ENCODE peak calls at places on chromosomes 6 and 20, in seven cellular contexts. One of them, this sample, is unnamed.

GRCh38 chr6:116847234-116847633 is 18.4 kb upstream of the GPRC6A start:
- DNase-seq in neuronal stem cell: no peak
- DNase-seq in IMR-90: peak; percentile 41
- DNase-seq in trophoblast cell: peak; percentile 44
- DNase-seq in mesenchymal stem cell: peak; percentile 44
- DNase-seq in H1: no peak
- DNase-seq in mesendoderm: peak; percentile 35
- DNase-seq in this sample: no peak

GRCh38 chr6:42758756-42759430 is 13.0 kb upstream of the TBCC start:
- DNase-seq in mesenchymal stem cell: no peak
- DNase-seq in mesendoderm: no peak
- DNase-seq in IMR-90: no peak
- DNase-seq in H1: no peak
- DNase-seq in neuronal stem cell: no peak
- DNase-seq in trophoblast cell: no peak
- DNase-seq in this sample: no peak

GRCh38 chr20:62837790-62838458 is 21.1 kb downstream of the COL9A3 start:
- DNase-seq in mesendoderm: no peak
- DNase-seq in mesenchymal stem cell: no peak
- DNase-seq in H1: no peak
- DNase-seq in neuronal stem cell: no peak
- DNase-seq in trophoblast cell: no peak
- DNase-seq in IMR-90: no peak
- DNase-seq in this sample: no peak

GRCh38 chr20:57983082-57983481 is 245.4 kb downstream of the ANKRD60 start:
- DNase-seq in mesenchymal stem cell: no peak
- DNase-seq in H1: no peak
- DNase-seq in trophoblast cell: no peak
- DNase-seq in neuronal stem cell: no peak
- DNase-seq in mesendoderm: no peak
- DNase-seq in IMR-90: no peak
- DNase-seq in this sample: no peak

GRCh38 chr6:140979642-140980091 is 1153.1 kb upstream of the GJE1 start:
- DNase-seq in neuronal stem cell: no peak
- DNase-seq in mesenchymal stem cell: peak; percentile 87
- DNase-seq in IMR-90: peak; percentile 89
- DNase-seq in H1: no peak
- DNase-seq in mesendoderm: peak; percentile 3
- DNase-seq in trophoblast cell: peak; percentile 46
- DNase-seq in this sample: no peak

GRCh38 chr20:44733341-44734069 is 12.2 kb upstream of the KCNK15 start:
- DNase-seq in H1: no peak
- DNase-seq in neuronal stem cell: peak; percentile 47
- DNase-seq in IMR-90: peak; percentile 65
- DNase-seq in mesenchymal stem cell: peak; percentile 70
- DNase-seq in trophoblast cell: peak; percentile 76
- DNase-seq in mesendoderm: peak; percentile 83
- DNase-seq in this sample: peak; percentile 77

GRCh38 chr6:52726741-52727535 is 36.3 kb downstream of the GSTA2 start:
- DNase-seq in trophoblast cell: no peak
- DNase-seq in neuronal stem cell: no peak
- DNase-seq in mesenchymal stem cell: no peak
- DNase-seq in H1: no peak
- DNase-seq in mesendoderm: no peak
- DNase-seq in IMR-90: no peak
- DNase-seq in this sample: no peak

GRCh38 chr20:14142171-14142570 is 146.9 kb downstream of the MACROD2 start:
- DNase-seq in IMR-90: peak; percentile 19
- DNase-seq in H1: peak; percentile 46
- DNase-seq in mesendoderm: peak; percentile 97
- DNase-seq in mesenchymal stem cell: peak; percentile 42
- DNase-seq in neuronal stem cell: peak; percentile 72
- DNase-seq in trophoblast cell: peak; percentile 82
- DNase-seq in this sample: peak; percentile 84

GRCh38 chr20:137668-138131 is 4.7 kb upstream of the DEFB126 start:
- DNase-seq in IMR-90: no peak
- DNase-seq in trophoblast cell: no peak
- DNase-seq in mesenchymal stem cell: peak; percentile 1
- DNase-seq in neuronal stem cell: no peak
- DNase-seq in mesendoderm: peak; percentile 2
- DNase-seq in H1: no peak
- DNase-seq in this sample: no peak

GRCh38 chr20:58576590-58576944 is 61.4 kb upstream of the APCDD1L start:
- DNase-seq in trophoblast cell: no peak
- DNase-seq in neuronal stem cell: no peak
- DNase-seq in mesendoderm: no peak
- DNase-seq in H1: no peak
- DNase-seq in mesenchymal stem cell: no peak
- DNase-seq in IMR-90: no peak
- DNase-seq in this sample: no peak

GRCh38 chr20:59018817-59019216 is 412 bp upstream of the TUBB1 start:
- DNase-seq in mesendoderm: no peak
- DNase-seq in H1: no peak
- DNase-seq in mesenchymal stem cell: no peak
- DNase-seq in IMR-90: no peak
- DNase-seq in trophoblast cell: no peak
- DNase-seq in neuronal stem cell: no peak
- DNase-seq in this sample: no peak

GRCh38 chr6:101853226-101853625 is 459.7 kb downstream of the GRIK2 start:
- DNase-seq in mesendoderm: no peak
- DNase-seq in mesenchymal stem cell: no peak
- DNase-seq in trophoblast cell: no peak
- DNase-seq in neuronal stem cell: no peak
- DNase-seq in H1: no peak
- DNase-seq in IMR-90: peak; percentile 9
- DNase-seq in this sample: no peak

GRCh38 chr6:158283304-158284005 is 28.8 kb upstream of the TULP4 start:
- DNase-seq in trophoblast cell: no peak
- DNase-seq in mesendoderm: peak; percentile 66
- DNase-seq in mesenchymal stem cell: peak; percentile 12
- DNase-seq in IMR-90: peak; percentile 67
- DNase-seq in H1: peak; percentile 23
- DNase-seq in neuronal stem cell: peak; percentile 21
- DNase-seq in this sample: peak; percentile 60

GRCh38 chr6:11218077-11218392 is 14.4 kb downstream of the NEDD9 start:
- DNase-seq in trophoblast cell: no peak
- DNase-seq in mesendoderm: no peak
- DNase-seq in neuronal stem cell: no peak
- DNase-seq in H1: no peak
- DNase-seq in mesenchymal stem cell: no peak
- DNase-seq in IMR-90: no peak
- DNase-seq in this sample: no peak

GRCh38 chr6:106094964-106095335 is 8.8 kb downstream of the PRDM1 start:
- DNase-seq in trophoblast cell: no peak
- DNase-seq in neuronal stem cell: no peak
- DNase-seq in H1: no peak
- DNase-seq in mesenchymal stem cell: no peak
- DNase-seq in mesendoderm: no peak
- DNase-seq in IMR-90: no peak
- DNase-seq in this sample: no peak

GRCh38 chr6:106089981-106090380 is 3.8 kb downstream of the PRDM1 start:
- DNase-seq in trophoblast cell: no peak
- DNase-seq in H1: no peak
- DNase-seq in mesendoderm: no peak
- DNase-seq in IMR-90: peak; percentile 57
- DNase-seq in neuronal stem cell: no peak
- DNase-seq in mesenchymal stem cell: peak; percentile 32
- DNase-seq in this sample: no peak

GRCh38 chr6:106094261-106094963 is 8.3 kb downstream of the PRDM1 start:
- DNase-seq in neuronal stem cell: no peak
- DNase-seq in mesendoderm: no peak
- DNase-seq in H1: no peak
- DNase-seq in trophoblast cell: no peak
- DNase-seq in IMR-90: no peak
- DNase-seq in mesenchymal stem cell: no peak
- DNase-seq in this sample: no peak

GRCh38 chr6:106087548-106088325 is 1.6 kb downstream of the PRDM1 start:
- DNase-seq in IMR-90: peak; percentile 87
- DNase-seq in neuronal stem cell: no peak
- DNase-seq in H1: no peak
- DNase-seq in trophoblast cell: peak; percentile 7
- DNase-seq in mesenchymal stem cell: peak; percentile 86
- DNase-seq in mesendoderm: peak; percentile 52
- DNase-seq in this sample: no peak

DNA sequence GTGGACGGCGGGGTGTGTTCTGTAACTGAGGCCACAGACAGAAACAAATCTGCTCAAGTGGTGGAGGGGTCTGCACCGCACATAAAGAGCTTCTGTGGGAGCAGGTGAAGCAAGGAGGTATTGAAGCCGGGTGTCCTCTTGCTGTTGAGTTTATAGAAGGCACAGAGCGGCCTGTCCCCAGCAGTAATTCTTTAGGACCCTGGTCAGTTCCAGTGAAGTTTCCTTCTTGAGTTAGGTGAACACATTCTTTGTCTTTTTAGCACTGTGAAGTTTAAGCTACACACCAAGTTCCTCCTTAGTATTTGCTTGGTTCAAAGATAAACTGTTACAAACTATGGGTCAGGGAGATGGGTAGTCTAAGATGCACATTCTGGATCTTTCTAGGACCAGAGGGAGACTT is 6.1 kb downstream of the PRDM1 start:
- DNase-seq in trophoblast cell: no peak
- DNase-seq in IMR-90: no peak
- DNase-seq in mesendoderm: no peak
- DNase-seq in mesenchymal stem cell: no peak
- DNase-seq in neuronal stem cell: no peak
- DNase-seq in H1: no peak
- DNase-seq in this sample: no peak
- H2AK5ac ChIP-seq in trophoblast cell: no peak overlapping the region
- H2AK5ac ChIP-seq in IMR-90: no peak overlapping the region
- H2AK5ac ChIP-seq in mesendoderm: no peak overlapping the region
- H2AK5ac ChIP-seq in mesenchymal stem cell: no peak overlapping the region
- H2AK5ac ChIP-seq in neuronal stem cell: no peak overlapping the region
- H2AK5ac ChIP-seq in H1: no peak overlapping the region
- H2AK5ac ChIP-seq in this sample: no peak overlapping the region

DNA sequence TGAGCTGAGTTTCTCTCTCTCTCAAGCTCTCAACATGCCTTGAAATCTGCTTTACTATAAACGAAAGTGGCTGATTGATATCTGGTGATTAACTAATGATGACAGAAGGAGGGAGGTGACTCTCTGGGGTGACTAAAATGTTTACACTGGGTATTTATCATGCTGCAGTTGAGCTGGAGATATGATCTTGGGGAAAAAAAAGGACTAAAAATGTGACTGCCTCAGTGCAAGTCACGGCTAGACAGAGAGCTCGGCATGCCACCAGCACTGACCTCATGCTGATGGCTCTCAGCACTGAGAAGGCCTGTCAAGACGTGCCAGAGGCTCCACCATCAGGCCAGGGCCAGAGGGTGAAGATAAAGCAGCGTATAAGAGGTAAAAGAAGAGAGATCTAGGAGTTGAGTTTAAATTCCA is 103.1 kb upstream of the SPACA1 start:
- DNase-seq in mesenchymal stem cell: peak; percentile 60
- DNase-seq in trophoblast cell: peak; percentile 76
- DNase-seq in H1: no peak
- DNase-seq in mesendoderm: peak; percentile 90
- DNase-seq in neuronal stem cell: no peak
- DNase-seq in IMR-90: peak; percentile 36
- DNase-seq in this sample: peak; percentile 49
- H3K4me2 ChIP-seq in mesenchymal stem cell: no peak overlapping the region
- H3K4me2 ChIP-seq in trophoblast cell: no peak overlapping the region
- H3K4me2 ChIP-seq in H1: no peak overlapping the region
- H3K4me2 ChIP-seq in mesendoderm: no peak overlapping the region
- H3K4me2 ChIP-seq in neuronal stem cell: no peak overlapping the region
- H3K4me2 ChIP-seq in IMR-90: peak overlapping the region; percentile 10
- H3K4me2 ChIP-seq in this sample: no peak overlapping the region

DNA sequence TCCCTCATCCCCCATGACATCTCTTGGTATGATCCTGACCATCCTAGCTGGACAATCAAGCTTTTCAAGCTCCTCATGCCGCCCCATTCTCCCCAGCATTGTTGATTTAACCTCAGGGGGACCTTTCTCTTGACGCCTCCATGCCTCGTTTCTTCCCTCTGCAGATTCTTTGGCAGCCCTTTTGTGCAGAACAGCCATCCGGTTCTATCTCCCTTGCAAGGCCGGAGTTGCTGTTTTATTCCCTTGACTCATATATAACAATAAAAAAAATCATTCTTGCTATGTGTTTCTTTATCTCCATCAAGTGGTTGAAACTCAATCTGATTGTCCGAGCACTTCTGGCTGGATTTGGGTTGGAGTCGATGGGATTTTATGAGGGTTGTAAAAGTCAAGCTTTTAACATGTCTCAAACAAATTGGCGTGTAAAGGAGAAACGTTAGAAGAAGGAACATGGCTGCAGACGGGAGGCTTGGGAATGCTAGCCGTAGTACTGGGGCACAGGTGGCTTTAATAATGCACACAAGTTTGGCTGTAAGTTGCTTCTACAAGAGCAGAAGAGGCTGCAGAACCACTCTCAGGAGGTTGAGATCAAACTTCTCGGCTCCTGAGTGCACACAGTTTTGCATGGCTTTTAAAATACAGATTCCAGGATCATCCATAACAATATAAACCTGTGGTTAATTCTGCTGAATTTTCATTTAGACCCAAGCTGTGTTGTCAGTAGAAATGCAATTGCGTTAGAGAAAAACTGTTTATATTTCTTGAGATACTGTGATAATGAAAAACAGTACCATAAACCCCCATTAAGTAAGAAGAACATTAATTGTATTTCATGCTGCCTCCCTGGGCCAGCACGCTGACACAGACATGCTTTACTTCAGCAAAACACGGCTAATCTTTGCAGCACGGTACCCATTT is 4.1 kb upstream of the SULF2 start:
- DNase-seq in IMR-90: no peak
- DNase-seq in mesendoderm: no peak
- DNase-seq in trophoblast cell: no peak
- DNase-seq in mesenchymal stem cell: peak; percentile 69
- DNase-seq in H1: no peak
- DNase-seq in neuronal stem cell: no peak
- DNase-seq in this sample: no peak
- H2AK5ac ChIP-seq in IMR-90: no peak overlapping the region
- H2AK5ac ChIP-seq in mesendoderm: no peak overlapping the region
- H2AK5ac ChIP-seq in trophoblast cell: no peak overlapping the region
- H2AK5ac ChIP-seq in mesenchymal stem cell: no peak overlapping the region
- H2AK5ac ChIP-seq in H1: no peak overlapping the region
- H2AK5ac ChIP-seq in neuronal stem cell: no peak overlapping the region
- H2AK5ac ChIP-seq in this sample: no peak overlapping the region

DNA sequence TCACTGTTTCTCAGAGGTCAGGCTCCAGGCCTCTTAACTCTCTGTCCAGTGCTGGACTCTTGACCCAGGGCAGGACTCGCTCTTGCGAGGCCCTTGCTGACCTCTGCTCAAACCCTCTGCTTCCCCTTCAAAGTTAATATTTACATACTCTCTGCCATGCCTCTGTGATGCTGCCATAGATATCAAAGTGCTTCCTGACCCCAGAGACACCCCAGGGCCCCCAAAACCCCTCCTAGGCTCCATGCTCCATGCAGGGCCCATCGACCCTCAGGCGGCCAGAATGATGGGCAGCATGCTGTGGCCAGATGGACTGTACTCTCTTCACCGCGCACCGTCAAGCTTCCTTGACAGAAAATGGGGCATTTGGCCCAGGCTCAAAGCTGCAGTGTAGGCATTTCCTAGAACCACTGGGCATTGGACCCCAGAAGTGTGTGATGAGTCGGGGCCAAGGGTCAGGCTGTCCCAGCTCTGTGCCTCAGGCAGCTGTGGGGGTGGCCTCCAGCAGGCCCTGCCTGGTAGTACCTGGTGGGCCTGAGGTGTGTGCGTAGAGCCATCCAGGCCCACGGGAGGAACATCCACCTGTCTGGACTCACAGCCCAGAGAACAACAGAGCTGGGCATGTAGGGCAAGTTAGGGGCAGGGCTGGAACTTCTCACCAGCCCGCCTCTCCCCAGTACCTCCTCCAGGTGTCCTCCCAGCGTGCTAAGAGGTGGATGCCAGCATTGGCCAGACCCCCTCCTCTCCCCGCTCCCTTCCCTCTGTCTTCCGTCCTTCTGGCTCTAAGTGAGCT is 142.8 kb downstream of the VEGFA start:
- DNase-seq in neuronal stem cell: no peak
- DNase-seq in IMR-90: no peak
- DNase-seq in trophoblast cell: no peak
- DNase-seq in H1: no peak
- DNase-seq in mesendoderm: peak; percentile 57
- DNase-seq in mesenchymal stem cell: no peak
- DNase-seq in this sample: peak; percentile 51
- H3K4me2 ChIP-seq in neuronal stem cell: no peak overlapping the region
- H3K4me2 ChIP-seq in IMR-90: no peak overlapping the region
- H3K4me2 ChIP-seq in trophoblast cell: no peak overlapping the region
- H3K4me2 ChIP-seq in H1: no peak overlapping the region
- H3K4me2 ChIP-seq in mesendoderm: no peak overlapping the region
- H3K4me2 ChIP-seq in mesenchymal stem cell: no peak overlapping the region
- H3K4me2 ChIP-seq in this sample: no peak overlapping the region